ENCODE peak calls at places on chromosomes 2 and 18, in five cellular contexts. Q is NT2/D1; I is gastrocnemius medialis; P is PC-3; F is naive thymus-derived CD4-positive, alpha-beta T cell. G is an unnamed sample. For H3K4me1 and H3K27me3, the result is how much of the 10 kb centered on the place peaks cover.

GRCh38 chr18:25047983-25048382 is 304.0 kb downstream of the ZNF521 start:
- DNase-seq in Q (peak), I (no peak), P (no peak), F (no peak), G (peak)

GRCh38 chr2:119711352-119711751 is 32.4 kb downstream of the TMEM177 start:
- DNase-seq in Q (no peak), I (no peak), P (no peak), F (no peak), G (no peak)

GRCh38 chr2:111898703-111899514 is 502 bp downstream of the MERTK start:
- DNase-seq in Q (peak), I (no peak), P (no peak), F (no peak), G (no peak)

GRCh38 chr2:19868705-19869550 is 32.9 kb downstream of the TTC32 start:
- DNase-seq in Q (no peak), I (no peak), P (no peak), F (peak), G (peak)

GRCh38 chr2:167785606-167786005 is 461.8 kb downstream of the STK39 start:
- DNase-seq in Q (peak), I (no peak), P (no peak), F (no peak), G (no peak)

GRCh38 chr2:226873826-226874225 is 38.0 kb downstream of the RHBDD1 start:
- DNase-seq in Q (no peak), I (no peak), P (no peak), F (no peak), G (no peak)

GRCh38 chr2:175154670-175155082 is 13.3 kb downstream of the ATF2 start:
- DNase-seq in Q (no peak), I (no peak), P (peak), F (no peak), G (no peak)

GRCh38 chr18:48782381-48782841 is 168.4 kb downstream of the SMAD7 start:
- DNase-seq in Q (no peak), I (peak), P (no peak), F (no peak), G (no peak)

GRCh38 chr2:99101697-99102096 is 39.8 kb upstream of the C2orf15 start:
- DNase-seq in Q (no peak), I (no peak), P (no peak), F (no peak), G (no peak)

GRCh38 chr18:53361044-53361443 is 863.4 kb downstream of the MBD2 start:
- DNase-seq in Q (no peak), I (no peak), P (no peak), F (no peak), G (no peak)

GRCh38 chr2:230161180-230161579 is 58.6 kb downstream of the SP110 start:
- DNase-seq in Q (no peak), I (no peak), P (peak), F (no peak), G (no peak)

GRCh38 chr2:20171445-20171977 is 53.4 kb downstream of the SDC1 start:
- DNase-seq in Q (no peak), I (no peak), P (no peak), F (no peak), G (no peak)

GRCh38 chr2:129484999-129485398 is 494.5 kb upstream of the RAB6C start:
- DNase-seq in Q (no peak), I (no peak), P (no peak), F (no peak), G (no peak)
- H3K4me1 ChIP-seq in Q (under half), I (under half), P (under half), F (under half), G (under half)

DNA sequence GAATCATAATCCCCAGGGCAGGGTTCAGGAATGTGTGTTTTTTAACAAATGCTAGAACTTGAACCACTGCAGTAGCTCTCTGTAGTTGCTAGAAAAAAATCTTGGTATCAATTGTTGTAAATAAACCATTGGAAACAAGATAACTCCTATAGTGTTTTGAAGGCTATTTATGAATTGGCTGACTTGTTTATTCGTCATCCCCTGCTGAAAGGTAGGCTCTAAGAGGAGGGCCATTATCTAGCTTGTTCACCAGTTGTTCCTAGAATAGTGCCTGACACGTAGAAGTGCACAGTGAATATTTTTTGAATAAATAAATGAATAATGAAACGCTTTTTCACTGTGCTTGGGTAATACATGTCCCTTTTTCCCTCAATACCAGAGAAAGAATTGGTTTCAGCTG is 211.4 kb downstream of the BABAM2 start:
- DNase-seq in Q (no peak), I (no peak), P (no peak), F (no peak), G (no peak)
- H3K4me3 ChIP-seq in Q (no peak), I (peak), P (no peak), F (no peak), G (no peak)

GRCh38 chr2:234044157-234044556 is 6.3 kb upstream of the SPP2 start:
- DNase-seq in Q (no peak), I (no peak), P (peak), F (no peak), G (no peak)
- H3K27me3 ChIP-seq in Q (under half), I (under half), P (under half), F (under half), G (under half)

DNA sequence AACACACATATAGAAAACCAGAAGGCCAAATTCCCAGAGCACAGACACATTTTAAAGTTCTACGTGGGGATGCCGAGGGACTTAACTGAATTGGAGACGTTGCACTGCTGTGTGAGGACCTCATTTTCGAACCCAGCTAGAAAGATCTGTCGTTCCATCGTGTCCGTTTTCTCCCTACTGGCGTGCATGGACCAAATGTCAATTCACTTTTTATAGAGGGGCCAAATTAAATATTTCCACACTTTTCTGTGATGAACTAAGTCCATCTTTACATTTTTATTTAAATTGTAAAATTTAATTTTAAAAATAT is 690 bp upstream of the TSHZ1 start:
- DNase-seq in Q (no peak), I (no peak), P (no peak), F (no peak), G (no peak)
- H3K4me1 ChIP-seq in Q (under half), I (half or more), P (under half), F (under half), G (under half)

GRCh38 chr2:64523667-64524603 is at the start of gene AFTPH:
- DNase-seq in Q (peak), I (peak), P (peak), F (peak), G (peak)

GRCh38 chr2:64524604-64525322 is 635 bp downstream of the AFTPH start:
- DNase-seq in Q (peak), I (no peak), P (peak), F (peak), G (no peak)

GRCh38 chr2:64522843-64523428 is 1.2 kb upstream of the AFTPH start:
- DNase-seq in Q (peak), I (peak), P (peak), F (peak), G (no peak)

GRCh38 chr2:64525323-64525625 is 1.1 kb downstream of the AFTPH start:
- DNase-seq in Q (no peak), I (no peak), P (peak), F (no peak), G (no peak)

GRCh38 chr2:64526034-64526433 is 1.9 kb downstream of the AFTPH start:
- DNase-seq in Q (no peak), I (no peak), P (no peak), F (no peak), G (no peak)
- H3K4me3 ChIP-seq in Q (no peak), I (no peak), P (peak), F (peak), G (no peak)

GRCh38 chr2:218887079-218887478 is 6.4 kb downstream of the WNT10A start:
- DNase-seq in Q (no peak), I (no peak), P (no peak), F (no peak), G (no peak)

GRCh38 chr2:218888341-218888740 is 7.7 kb downstream of the WNT10A start:
- DNase-seq in Q (no peak), I (no peak), P (no peak), F (no peak), G (no peak)

GRCh38 chr2:218884519-218884918 is 3.9 kb downstream of the WNT10A start:
- DNase-seq in Q (no peak), I (no peak), P (no peak), F (no peak), G (no peak)

GRCh38 chr2:218885981-218886447 is 5.4 kb downstream of the WNT10A start:
- DNase-seq in Q (no peak), I (no peak), P (no peak), F (no peak), G (no peak)

GRCh38 chr2:218886461-218886947 is 5.9 kb downstream of the WNT10A start:
- DNase-seq in Q (no peak), I (no peak), P (no peak), F (no peak), G (no peak)
- H3K27me3 ChIP-seq in Q (half or more), I (under half), P (under half), F (under half), G (half or more)

GRCh38 chr2:38439807-38440300 is 62.8 kb upstream of the ATL2 start:
- DNase-seq in Q (no peak), I (no peak), P (no peak), F (no peak), G (no peak)

GRCh38 chr2:38443021-38443541 is 66.0 kb upstream of the ATL2 start:
- DNase-seq in Q (no peak), I (no peak), P (no peak), F (no peak), G (no peak)

GRCh38 chr2:38439226-38439612 is 62.1 kb upstream of the ATL2 start:
- DNase-seq in Q (no peak), I (no peak), P (peak), F (no peak), G (no peak)

GRCh38 chr2:38440655-38441054 is 63.6 kb upstream of the ATL2 start:
- DNase-seq in Q (no peak), I (no peak), P (no peak), F (no peak), G (no peak)

GRCh38 chr2:38441346-38441745 is 64.3 kb upstream of the ATL2 start:
- DNase-seq in Q (no peak), I (no peak), P (no peak), F (no peak), G (no peak)
- H3K4me1 ChIP-seq in Q (under half), I (under half), P (under half), F (under half), G (under half)

GRCh38 chr2:222313816-222314215 is 15.0 kb upstream of the PAX3 start:
- DNase-seq in Q (no peak), I (no peak), P (no peak), F (no peak), G (no peak)

GRCh38 chr2:222310747-222311320 is 12.0 kb upstream of the PAX3 start:
- DNase-seq in Q (no peak), I (no peak), P (no peak), F (no peak), G (no peak)

GRCh38 chr2:222309766-222310165 is 11.0 kb upstream of the PAX3 start:
- DNase-seq in Q (no peak), I (no peak), P (no peak), F (no peak), G (no peak)

GRCh38 chr2:222311321-222311977 is 12.7 kb upstream of the PAX3 start:
- DNase-seq in Q (no peak), I (no peak), P (no peak), F (no peak), G (no peak)

GRCh38 chr2:222311978-222312738 is 13.4 kb upstream of the PAX3 start:
- DNase-seq in Q (no peak), I (no peak), P (no peak), F (no peak), G (no peak)
- H3K4me3 ChIP-seq in Q (peak), I (no peak), P (no peak), F (no peak), G (no peak)

GRCh38 chr18:313931-314330 is 46.1 kb upstream of the THOC1 start:
- DNase-seq in Q (no peak), I (no peak), P (no peak), F (no peak), G (no peak)
- H3K27me3 ChIP-seq in Q (under half), I (under half), P (under half), F (under half), G (under half)

DNA sequence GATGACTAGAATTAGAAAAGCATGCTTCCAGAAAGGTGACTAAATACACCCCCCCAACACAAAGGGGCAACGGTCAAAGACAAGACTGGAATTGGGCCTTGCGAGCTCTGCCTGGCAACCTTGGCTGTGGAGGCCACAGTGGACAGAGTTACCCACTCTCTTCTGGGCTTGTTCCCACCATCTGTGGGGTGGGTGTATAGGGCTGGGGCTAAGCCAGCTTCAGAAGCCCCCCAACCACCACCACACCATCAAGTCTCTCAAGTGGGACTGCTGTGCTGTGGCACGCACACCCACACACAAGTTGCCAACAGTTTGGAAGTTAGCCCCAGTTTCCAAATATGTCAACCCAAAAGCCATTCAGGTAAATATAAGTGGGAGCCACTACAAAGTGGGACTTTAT is 7.8 kb downstream of the NFE2L2 start:
- DNase-seq in Q (no peak), I (no peak), P (no peak), F (no peak), G (no peak)
- H3K4me1 ChIP-seq in Q (under half), I (half or more), P (under half), F (half or more), G (under half)

G was measured in iPS DF 6.9.